ENCODE peak calls at places on chromosomes 16 and 17, in five cellular contexts. Q is cardiac fibroblast, O is H1, Y is stomach, P is AG04450. G is an unnamed sample.

GRCh38 chr17:81858967-81859905 is 1.1 kb downstream of the P4HB start:
- DNase-seq in Q (peak; percentile 36), O (no peak), Y (no peak), P (no peak), G (no peak)

GRCh38 chr17:62825182-62825581 is 17.1 kb upstream of the MARCHF10 start:
- DNase-seq in Q (no peak), O (no peak), Y (no peak), P (no peak), G (no peak)

GRCh38 chr17:75191584-75191983 is 8.8 kb upstream of the SUMO2 start:
- DNase-seq in Q (peak; percentile 62), O (no peak), Y (no peak), P (no peak), G (no peak)

GRCh38 chr17:81163051-81163695 is 2.1 kb upstream of the PVALEF start:
- DNase-seq in Q (no peak), O (no peak), Y (no peak), P (no peak), G (no peak)

GRCh38 chr16:54312502-54312991 is 26.0 kb upstream of the IRX3 start:
- DNase-seq in Q (no peak), O (no peak), Y (no peak), P (no peak), G (no peak)

GRCh38 chr17:71681427-71682173 is 439.2 kb upstream of the SOX9 start:
- DNase-seq in Q (no peak), O (no peak), Y (no peak), P (no peak), G (no peak)

GRCh38 chr17:72358465-72358864 is 237.6 kb downstream of the SOX9 start:
- DNase-seq in Q (peak; percentile 85), O (no peak), Y (no peak), P (peak; percentile 66), G (peak; percentile 60)

GRCh38 chr16:5422047-5422446 is 324.5 kb upstream of the EEF2KMT start:
- DNase-seq in Q (no peak), O (no peak), Y (no peak), P (no peak), G (no peak)

GRCh38 chr16:12182202-12182601 is 205.7 kb downstream of the SNX29 start:
- DNase-seq in Q (no peak), O (no peak), Y (no peak), P (no peak), G (no peak)

GRCh38 chr17:34706029-34706428 is 126.6 kb downstream of the TMEM132E start:
- DNase-seq in Q (peak; percentile 12), O (no peak), Y (no peak), P (no peak), G (no peak)

GRCh38 chr16:26709175-26709574 is 357.6 kb upstream of the C16orf82 start:
- DNase-seq in Q (no peak), O (no peak), Y (no peak), P (no peak), G (no peak)

GRCh38 chr17:35084987-35085386 is 21.5 kb upstream of the RFFL start:
- DNase-seq in Q (peak; percentile 74), O (no peak), Y (no peak), P (no peak), G (no peak)

GRCh38 chr16:23833960-23834685 is 1.7 kb upstream of the PRKCB start:
- DNase-seq in Q (no peak), O (no peak), Y (no peak), P (no peak), G (no peak)

GRCh38 chr17:17963066-17963465 is 9.1 kb downstream of the TOM1L2 start:
- DNase-seq in Q (no peak), O (no peak), Y (no peak), P (no peak), G (no peak)

GRCh38 chr16:85365120-85365519 is 248.0 kb upstream of the GSE1 start:
- DNase-seq in Q (no peak), O (no peak), Y (peak; percentile 56), P (no peak), G (no peak)

GRCh38 chr16:89506791-89507191 is 1.4 kb upstream of the SPG7 start:
- DNase-seq in Q (no peak), O (no peak), Y (no peak), P (no peak), G (no peak)

GRCh38 chr16:87780385-87780989 is 14.7 kb upstream of the KLHDC4 start:
- DNase-seq in Q (peak; percentile 57), O (no peak), Y (peak; percentile 34), P (no peak), G (no peak)

GRCh38 chr16:9793623-9794022 is 388.6 kb downstream of the GRIN2A start:
- DNase-seq in Q (no peak), O (no peak), Y (no peak), P (no peak), G (no peak)

GRCh38 chr16:11665071-11665491 is 3.2 kb upstream of the SNN start:
- DNase-seq in Q (no peak), O (no peak), Y (no peak), P (no peak), G (no peak)

GRCh38 chr16:30876867-30877266 is 17.0 kb downstream of the BCL7C start:
- DNase-seq in Q (no peak), O (no peak), Y (no peak), P (no peak), G (no peak)

GRCh38 chr16:46757339-46758050 is 9.4 kb upstream of the MYLK3 start:
- DNase-seq in Q (no peak), O (no peak), Y (peak; percentile 32), P (no peak), G (no peak)
- TF ChIP-seq CTCF in Q (no peak), O (no peak), Y (no peak), P (no peak), G (no peak)

GRCh38 chr17:48551206-48551597 is 6.3 kb upstream of the HOXB2 start:
- DNase-seq in Q (no peak), O (no peak), Y (no peak), P (no peak), G (no peak)

GRCh38 chr17:48553190-48553547 is 8.3 kb upstream of the HOXB2 start:
- DNase-seq in Q (no peak), O (no peak), Y (no peak), P (no peak), G (no peak)

GRCh38 chr17:48553837-48554236 is 8.9 kb upstream of the HOXB2 start:
- DNase-seq in Q (no peak), O (no peak), Y (no peak), P (no peak), G (no peak)

GRCh38 chr17:48551601-48552452 is 6.9 kb upstream of the HOXB2 start:
- DNase-seq in Q (no peak), O (no peak), Y (no peak), P (no peak), G (no peak)

DNA sequence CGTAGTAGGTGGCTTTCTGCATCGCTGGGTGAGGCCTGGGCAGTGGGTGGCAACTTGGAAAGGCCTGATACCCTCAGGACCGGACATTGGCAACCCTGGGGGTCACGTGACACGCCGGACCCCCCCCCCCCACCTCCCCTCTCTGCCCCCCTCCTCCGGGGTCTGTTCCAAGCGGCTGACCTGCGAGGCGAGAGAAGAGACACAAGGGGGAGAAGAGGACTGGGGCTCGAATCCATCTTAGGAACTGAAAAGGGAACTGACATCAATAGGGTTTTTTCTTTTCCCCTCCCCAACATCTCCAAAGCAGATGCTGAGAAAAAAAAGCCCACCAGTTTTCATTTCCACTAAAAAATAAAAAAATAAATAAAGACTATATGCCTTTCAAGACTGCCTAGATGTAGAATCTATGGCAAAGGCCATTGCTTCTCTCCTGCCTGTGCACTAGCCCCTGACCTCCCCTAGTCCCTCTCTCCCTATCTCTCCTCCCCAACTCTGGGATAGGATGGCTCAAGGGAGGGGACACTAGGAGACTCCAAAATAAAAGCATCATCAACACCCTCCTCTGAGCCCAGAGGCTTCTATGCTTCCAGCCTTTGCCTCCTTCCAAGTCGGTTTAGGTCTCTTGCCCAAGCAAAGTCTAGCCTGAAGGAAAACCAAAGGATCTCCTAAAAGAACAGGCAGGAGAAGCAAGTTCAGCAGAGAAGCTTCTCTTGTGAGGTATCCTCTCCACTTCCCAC is 7.7 kb upstream of the HOXB2 start:
- DNase-seq in Q (no peak), O (no peak), Y (no peak), P (no peak), G (no peak)
- H3K4me3 ChIP-seq in Q (no peak overlapping the region), O (no peak overlapping the region), Y (peak overlapping the region; percentile 25), P (peak overlapping the region; percentile 63), G (peak overlapping the region; percentile 82)

DNA sequence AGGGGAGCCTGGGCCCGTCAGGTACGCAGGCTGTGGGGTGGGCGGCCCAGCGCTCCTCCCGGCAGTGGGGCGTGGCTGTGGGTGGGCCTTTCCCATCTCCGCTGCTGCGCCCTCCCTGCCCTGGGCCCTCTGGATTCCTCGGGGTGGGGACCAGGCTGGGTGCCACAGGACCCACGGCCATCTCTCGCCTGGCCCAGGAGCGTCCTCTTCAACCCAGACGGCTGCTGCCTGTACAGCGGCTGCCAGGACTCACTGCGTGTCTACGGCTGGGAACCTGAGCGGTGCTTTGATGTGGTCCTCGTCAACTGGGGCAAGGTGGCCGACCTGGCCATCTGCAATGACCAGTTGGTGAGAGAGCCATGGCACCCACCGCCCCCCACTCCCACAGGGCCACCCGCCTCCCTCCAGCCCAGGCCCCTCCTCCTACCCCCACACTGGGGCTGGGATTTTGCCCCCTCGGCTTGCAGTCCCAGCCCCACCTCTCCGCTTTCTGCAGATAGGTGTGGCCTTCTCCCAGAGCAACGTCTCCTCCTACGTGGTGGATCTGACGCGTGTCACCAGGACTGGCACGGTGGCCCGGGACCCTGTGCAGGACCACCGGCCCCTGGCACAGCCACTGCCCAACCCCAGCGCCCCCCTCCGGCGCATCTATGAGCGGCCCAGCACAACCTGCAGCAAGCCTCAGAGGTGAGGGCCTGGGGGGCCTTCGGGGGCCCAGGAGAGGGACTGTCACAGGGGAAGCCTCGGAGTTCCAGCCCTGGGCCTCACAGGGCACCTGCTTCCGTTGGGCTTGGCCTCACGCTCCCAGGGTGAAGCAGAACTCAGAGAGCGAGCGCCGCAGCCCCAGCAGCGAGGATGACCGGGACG is 17.2 kb downstream of the KATNB1 start:
- DNase-seq in Q (no peak), O (no peak), Y (no peak), P (no peak), G (no peak)
- TF ChIP-seq CTCF in Q (no peak), O (no peak), Y (no peak), P (no peak), G (no peak)

DNA sequence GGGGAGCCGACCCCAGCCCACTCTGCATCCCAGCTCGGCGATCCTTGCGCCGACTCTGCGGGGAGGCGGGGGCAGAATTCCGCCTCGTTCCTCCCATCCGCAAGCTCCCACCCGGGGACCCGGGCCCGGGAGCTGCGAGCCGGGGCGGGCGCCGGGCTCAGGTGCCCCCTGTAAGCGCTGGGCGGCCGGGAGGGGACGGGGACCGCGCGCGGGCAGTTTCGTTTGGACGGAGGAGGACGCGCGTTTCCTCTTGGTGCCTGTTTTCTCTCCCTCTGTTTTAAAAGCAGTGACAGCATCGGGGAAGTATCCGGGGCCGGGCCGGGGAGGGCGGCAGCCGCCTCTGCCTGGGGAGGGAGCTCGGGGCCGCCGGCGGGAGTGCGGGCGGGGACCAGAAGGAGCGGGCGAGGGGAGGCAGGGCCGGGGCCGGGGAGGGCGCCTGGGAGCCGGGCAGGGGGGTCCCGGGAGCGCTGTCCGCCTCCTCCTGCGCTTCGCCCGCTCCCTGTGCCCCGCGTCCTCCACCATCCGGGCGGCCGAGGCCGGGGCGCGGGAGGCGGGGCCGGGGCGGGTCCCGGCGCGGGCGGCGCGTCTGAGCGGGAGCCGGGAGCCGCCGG is 57.0 kb downstream of the RAP1GAP2 start:
- DNase-seq in Q (peak; percentile 53), O (no peak), Y (peak; percentile 68), P (no peak), G (no peak)
- H3K4me3 ChIP-seq in Q (peak overlapping the region; percentile 56), O (peak overlapping the region; percentile 90), Y (peak overlapping the region; percentile 74), P (peak overlapping the region; percentile 68), G (peak overlapping the region; percentile 31)

GRCh38 chr17:50609376-50610074 is 25.2 kb upstream of the ABCC3 start:
- DNase-seq in Q (no peak), O (no peak), Y (no peak), P (no peak), G (no peak)
- TF ChIP-seq CTCF in Q (no peak), O (no peak), Y (no peak), P (no peak), G (no peak)